ENCODE peak calls at places on chromosome 3, in five cellular contexts. One of them, this sample, is unnamed.

GRCh38 chr3:190012314-190012782 is 108.3 kb downstream of the P3H2 start:
- DNase-seq in pancreas: no peak
- DNase-seq in HFFc6: peak; percentile 35
- DNase-seq in A549: peak; percentile 73
- DNase-seq in naive thymus-derived CD8-positive, alpha-beta T cell: no peak
- DNase-seq in this sample: no peak

GRCh38 chr3:103052236-103052830 is 617.5 kb downstream of the ZPLD1 start:
- DNase-seq in HFFc6: no peak
- DNase-seq in A549: peak; percentile 38
- DNase-seq in pancreas: no peak
- DNase-seq in naive thymus-derived CD8-positive, alpha-beta T cell: no peak
- DNase-seq in this sample: no peak

GRCh38 chr3:13579089-13579488 is 30.2 kb downstream of the FBLN2 start:
- DNase-seq in A549: no peak
- DNase-seq in naive thymus-derived CD8-positive, alpha-beta T cell: no peak
- DNase-seq in pancreas: no peak
- DNase-seq in HFFc6: peak; percentile 92
- DNase-seq in this sample: no peak

GRCh38 chr3:98991393-98991792 is 89.9 kb upstream of the DCBLD2 start:
- DNase-seq in A549: no peak
- DNase-seq in naive thymus-derived CD8-positive, alpha-beta T cell: no peak
- DNase-seq in HFFc6: no peak
- DNase-seq in pancreas: no peak
- DNase-seq in this sample: no peak

GRCh38 chr3:132344666-132345280 is 27.6 kb downstream of the ACP3 start:
- DNase-seq in A549: no peak
- DNase-seq in HFFc6: no peak
- DNase-seq in naive thymus-derived CD8-positive, alpha-beta T cell: no peak
- DNase-seq in pancreas: no peak
- DNase-seq in this sample: no peak

GRCh38 chr3:43105597-43106292 is at the start of gene POMGNT2:
- DNase-seq in pancreas: peak; percentile 97
- DNase-seq in A549: peak; percentile 73
- DNase-seq in naive thymus-derived CD8-positive, alpha-beta T cell: peak; percentile 91
- DNase-seq in HFFc6: peak; percentile 77
- DNase-seq in this sample: peak; percentile 78

GRCh38 chr3:158642474-158643210 is 1.7 kb upstream of the GFM1 start:
- DNase-seq in A549: no peak
- DNase-seq in HFFc6: no peak
- DNase-seq in pancreas: no peak
- DNase-seq in naive thymus-derived CD8-positive, alpha-beta T cell: no peak
- DNase-seq in this sample: no peak

GRCh38 chr3:190306513-190307163 is 15.6 kb downstream of the CLDN1 start:
- DNase-seq in HFFc6: no peak
- DNase-seq in pancreas: no peak
- DNase-seq in A549: peak; percentile 52
- DNase-seq in naive thymus-derived CD8-positive, alpha-beta T cell: peak; percentile 78
- DNase-seq in this sample: no peak

GRCh38 chr3:27278391-27279055 is 90.7 kb downstream of the NEK10 start:
- DNase-seq in pancreas: no peak
- DNase-seq in naive thymus-derived CD8-positive, alpha-beta T cell: no peak
- DNase-seq in A549: no peak
- DNase-seq in HFFc6: no peak
- DNase-seq in this sample: no peak

GRCh38 chr3:144433006-144433405 is 461.4 kb downstream of the DIPK2A start:
- DNase-seq in HFFc6: no peak
- DNase-seq in naive thymus-derived CD8-positive, alpha-beta T cell: no peak
- DNase-seq in pancreas: no peak
- DNase-seq in A549: no peak
- DNase-seq in this sample: no peak

GRCh38 chr3:133691410-133692107 is 29.8 kb upstream of the TOPBP1 start:
- DNase-seq in HFFc6: peak; percentile 11
- DNase-seq in pancreas: no peak
- DNase-seq in A549: no peak
- DNase-seq in naive thymus-derived CD8-positive, alpha-beta T cell: no peak
- DNase-seq in this sample: no peak

GRCh38 chr3:112794622-112795172 is 52.0 kb downstream of the CD200R1L start:
- DNase-seq in naive thymus-derived CD8-positive, alpha-beta T cell: peak; percentile 28
- DNase-seq in pancreas: no peak
- DNase-seq in HFFc6: no peak
- DNase-seq in A549: no peak
- DNase-seq in this sample: no peak

GRCh38 chr3:130896101-130896500 is 2.2 kb downstream of the ATP2C1 start:
- DNase-seq in naive thymus-derived CD8-positive, alpha-beta T cell: no peak
- DNase-seq in pancreas: no peak
- DNase-seq in HFFc6: no peak
- DNase-seq in A549: no peak
- DNase-seq in this sample: no peak

This sample was measured in activated T-helper 2 cell treated with anti-CD3 and anti-CD28 coated beads, Interferon-gamma antibody, Interleukin-2, Interleukin-4, amounts not matched to agents 10 μg/mL and 5 μg/mL and 100 μg/mL, durations not matched to agents 14 hours and 24 hours and 36 hours.